ENCODE peak calls at places on chromosomes 6 and 20, in eight cellular contexts. Q is endothelial cell of umbilical vein, I is PC-3, S is astrocyte, L is GM23248, H is GM12878, B is neural progenitor cell, O is HCT116. C is an unnamed sample.

GRCh38 chr6:169165561-169166300 is 87.9 kb downstream of the THBS2 start:
- DNase-seq in I (no peak), B (no peak), H (no peak), L (no peak), Q (no peak), S (peak), O (no peak), C (peak)

GRCh38 chr20:61057313-61058171 is 194.5 kb upstream of the CDH4 start:
- DNase-seq in S (no peak), Q (no peak), L (no peak), B (no peak), I (no peak), H (no peak), O (no peak), C (no peak)

GRCh38 chr6:4664117-4664626 is 112.0 kb upstream of the CDYL start:
- DNase-seq in Q (no peak), S (peak), H (no peak), O (no peak), B (no peak), L (peak), I (no peak), C (peak)

GRCh38 chr6:116975600-116975999 is 98.6 kb downstream of the RFX6 start:
- DNase-seq in S (no peak), O (no peak), H (no peak), B (no peak), L (peak), Q (no peak), I (peak), C (no peak)

GRCh38 chr6:143333749-143334520 is 116.6 kb downstream of the ADAT2 start:
- DNase-seq in I (no peak), O (no peak), B (no peak), Q (no peak), S (no peak), H (no peak), L (peak), C (no peak)

GRCh38 chr20:3406481-3407425 is 716 bp downstream of the DNAAF9 start:
- DNase-seq in H (no peak), I (no peak), Q (peak), O (no peak), S (no peak), L (peak), B (peak), C (peak)

GRCh38 chr6:168880271-168880670 is 373.4 kb downstream of the THBS2 start:
- DNase-seq in L (no peak), Q (no peak), I (no peak), S (no peak), B (no peak), H (no peak), O (no peak), C (no peak)

GRCh38 chr6:110563711-110564110 is 87.3 kb upstream of the SLC22A16 start:
- DNase-seq in I (no peak), H (no peak), S (no peak), B (no peak), L (no peak), O (no peak), Q (no peak), C (no peak)

GRCh38 chr6:130517444-130517931 is 151.7 kb downstream of the TMEM200A start:
- DNase-seq in H (peak), B (no peak), Q (no peak), L (peak), S (peak), O (peak), I (peak), C (peak)

GRCh38 chr6:160996316-160996715 is 4.7 kb downstream of the MAP3K4 start:
- DNase-seq in Q (peak), B (no peak), O (no peak), S (peak), I (peak), H (no peak), L (no peak), C (peak)

GRCh38 chr6:74991573-74992332 is 214.1 kb downstream of the COL12A1 start:
- DNase-seq in L (peak), H (no peak), Q (peak), O (no peak), S (peak), B (peak), I (peak), C (peak)

GRCh38 chr6:73657201-73657600 is 3.4 kb upstream of the SLC17A5 start:
- DNase-seq in Q (no peak), S (no peak), I (peak), O (peak), L (no peak), H (no peak), B (no peak), C (no peak)

GRCh38 chr6:44020148-44020547 is 107.1 kb downstream of the MRPL14 start:
- DNase-seq in Q (no peak), I (no peak), L (no peak), B (no peak), O (no peak), S (no peak), H (no peak), C (no peak)

GRCh38 chr6:25913741-25914140 is 16.8 kb downstream of the SLC17A2 start:
- DNase-seq in L (no peak), I (no peak), Q (no peak), S (no peak), B (no peak), O (no peak), H (no peak), C (no peak)

GRCh38 chr20:22819134-22819533 is 216.0 kb upstream of the SSTR4 start:
- DNase-seq in I (no peak), Q (no peak), S (no peak), B (no peak), H (no peak), O (no peak), L (no peak), C (no peak)

GRCh38 chr6:34065470-34066283 is 80.2 kb downstream of the GRM4 start:
- DNase-seq in I (no peak), O (no peak), L (peak), S (no peak), H (no peak), B (no peak), Q (no peak), C (no peak)

GRCh38 chr6:136643850-136644596 is 93.8 kb upstream of the MAP7 start:
- DNase-seq in O (peak), L (peak), I (peak), S (peak), H (peak), Q (peak), B (peak), C (peak)

GRCh38 chr6:66538548-66539135 is 831.6 kb upstream of the EYS start:
- DNase-seq in Q (no peak), S (no peak), B (no peak), H (no peak), L (no peak), I (peak), O (no peak), C (no peak)

GRCh38 chr6:41371992-41372525 is 36.7 kb downstream of the NCR2 start:
- DNase-seq in Q (no peak), S (peak), I (no peak), H (no peak), O (no peak), L (peak), B (peak), C (peak)

GRCh38 chr20:20566523-20566922 is 145.9 kb downstream of the RALGAPA2 start:
- DNase-seq in H (no peak), Q (no peak), L (no peak), I (no peak), S (no peak), B (no peak), O (no peak), C (no peak)

GRCh38 chr6:155959898-155960297 is 504.3 kb upstream of the NOX3 start:
- DNase-seq in B (no peak), L (no peak), O (no peak), Q (no peak), H (no peak), S (no peak), I (no peak), C (no peak)

GRCh38 chr6:34484899-34485298 is 19.0 kb downstream of the PACSIN1 start:
- DNase-seq in Q (no peak), L (no peak), S (no peak), O (peak), B (no peak), H (peak), I (peak), C (no peak)

GRCh38 chr6:119333707-119334295 is 15.8 kb downstream of the MAN1A1 start:
- DNase-seq in L (no peak), S (no peak), O (no peak), H (no peak), Q (no peak), B (no peak), I (peak), C (no peak)

GRCh38 chr20:24460712-24461111 is 8.7 kb upstream of the SYNDIG1 start:
- DNase-seq in Q (no peak), L (peak), O (no peak), B (no peak), S (no peak), I (no peak), H (no peak), C (no peak)

GRCh38 chr6:136014454-136015421 is 163.2 kb downstream of the PDE7B start:
- DNase-seq in S (peak), L (peak), Q (no peak), O (no peak), B (no peak), H (no peak), I (peak), C (peak)

DNA sequence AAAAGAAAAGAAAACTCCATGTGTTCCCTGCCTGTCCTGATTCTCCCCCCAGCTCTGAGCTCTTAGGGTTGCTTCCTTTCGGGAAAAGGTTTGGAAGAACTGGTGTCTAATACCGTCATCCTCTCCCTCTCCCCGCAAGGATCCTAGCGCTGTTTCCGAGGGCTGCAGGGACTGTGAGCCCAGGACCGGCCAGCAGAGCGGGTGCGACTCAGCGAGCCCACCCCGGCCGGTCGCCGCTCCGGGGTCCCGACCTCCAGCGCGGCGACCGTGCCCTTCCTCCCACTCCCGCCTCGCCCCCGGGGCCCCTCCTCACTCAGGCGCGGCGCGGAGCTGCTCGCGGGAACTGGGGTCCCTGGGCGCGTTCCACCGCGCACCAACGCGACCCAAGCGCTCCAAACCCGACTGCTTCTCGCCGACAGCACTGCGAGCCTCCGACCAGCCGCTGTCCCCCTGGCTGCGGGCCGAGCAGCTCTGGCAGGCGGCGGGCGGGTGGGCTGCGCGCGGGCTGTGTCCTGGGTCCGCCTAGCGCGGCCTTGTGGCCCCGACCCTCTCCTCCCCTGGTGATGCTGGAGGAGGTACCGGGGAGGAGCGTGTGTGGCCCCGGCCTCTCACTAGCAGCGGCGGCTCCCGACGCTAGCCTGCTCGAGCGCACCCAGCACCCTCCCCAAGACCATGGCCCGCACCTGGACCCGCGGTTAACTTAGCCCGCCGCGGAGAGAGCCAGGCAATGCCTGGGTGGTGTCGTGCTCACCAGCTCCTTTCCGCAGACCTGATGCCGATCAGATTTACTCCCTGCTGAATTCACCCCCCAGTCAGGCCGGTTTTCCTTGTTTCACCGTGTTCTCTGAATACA is at the start of gene PLA2G7:
- DNase-seq in L (peak), Q (no peak), O (no peak), S (peak), H (no peak), I (peak), B (peak), C (peak)
- TF ChIP-seq EZH2 in L (peak), Q (peak), O (no peak), S (peak), H (peak), I (no peak), B (peak), C (peak)

GRCh38 chr6:83868639-83869038 is 9.2 kb downstream of the CYB5R4 start:
- DNase-seq in S (peak), H (no peak), O (no peak), B (no peak), L (peak), Q (peak), I (peak), C (peak)

GRCh38 chr6:83870649-83871048 is 11.2 kb downstream of the CYB5R4 start:
- DNase-seq in O (no peak), Q (no peak), B (no peak), S (no peak), I (no peak), H (no peak), L (no peak), C (no peak)

GRCh38 chr6:83867043-83867442 is 7.6 kb downstream of the CYB5R4 start:
- DNase-seq in B (no peak), O (no peak), Q (no peak), I (no peak), L (no peak), S (no peak), H (no peak), C (no peak)

GRCh38 chr6:83862776-83863471 is 3.4 kb downstream of the CYB5R4 start:
- DNase-seq in Q (no peak), I (no peak), H (no peak), L (no peak), S (peak), O (no peak), B (no peak), C (no peak)

DNA sequence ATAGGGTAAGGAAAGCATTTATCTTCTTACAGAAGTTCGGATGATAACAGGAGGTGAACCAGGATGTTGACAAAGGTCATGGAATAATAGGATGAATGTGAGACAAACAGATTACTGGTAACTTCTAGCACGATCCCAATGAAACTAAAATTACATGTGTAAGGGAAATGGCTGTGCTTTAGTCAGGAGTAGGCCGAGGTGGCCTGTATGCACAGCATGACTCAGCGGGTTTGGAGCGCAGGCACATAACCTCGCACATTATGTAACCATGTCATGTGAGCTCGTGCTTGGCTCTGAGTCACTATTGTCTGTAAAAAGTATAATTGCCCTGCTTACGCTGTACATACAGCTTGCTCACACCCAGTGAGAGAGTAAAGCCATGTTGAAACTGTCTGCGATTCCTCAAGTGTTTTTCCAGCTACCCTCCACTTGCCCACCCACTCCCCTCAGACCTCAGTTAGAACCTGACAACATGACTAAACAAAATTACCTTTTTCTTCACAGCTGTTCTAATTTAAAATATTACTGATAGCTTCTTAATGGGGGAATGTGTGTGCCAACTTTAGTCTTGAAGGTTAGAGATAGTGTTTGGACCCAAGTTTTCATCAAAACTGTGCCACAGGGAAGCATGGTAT is 8.2 kb downstream of the CYB5R4 start:
- DNase-seq in Q (peak), H (no peak), B (peak), L (peak), S (peak), O (peak), I (peak), C (peak)
- H3K9ac ChIP-seq in Q (no peak), H (no peak), B (no peak), L (peak), S (peak), O (no peak), I (peak), C (no peak)

GRCh38 chr6:149979293-149979692 is 15.6 kb downstream of the ULBP1 start:
- DNase-seq in S (no peak), B (no peak), H (no peak), L (no peak), I (no peak), O (no peak), Q (no peak), C (no peak)

GRCh38 chr6:149984778-149985177 is 21.0 kb downstream of the ULBP1 start:
- DNase-seq in L (no peak), H (no peak), Q (no peak), I (no peak), B (no peak), O (no peak), S (no peak), C (no peak)

GRCh38 chr6:149985506-149985937 is 21.8 kb downstream of the ULBP1 start:
- DNase-seq in H (no peak), O (no peak), S (no peak), Q (no peak), B (no peak), I (no peak), L (peak), C (no peak)

GRCh38 chr6:149987602-149988107 is 23.9 kb downstream of the ULBP1 start:
- DNase-seq in S (no peak), I (no peak), L (no peak), O (no peak), Q (no peak), H (no peak), B (no peak), C (no peak)

DNA sequence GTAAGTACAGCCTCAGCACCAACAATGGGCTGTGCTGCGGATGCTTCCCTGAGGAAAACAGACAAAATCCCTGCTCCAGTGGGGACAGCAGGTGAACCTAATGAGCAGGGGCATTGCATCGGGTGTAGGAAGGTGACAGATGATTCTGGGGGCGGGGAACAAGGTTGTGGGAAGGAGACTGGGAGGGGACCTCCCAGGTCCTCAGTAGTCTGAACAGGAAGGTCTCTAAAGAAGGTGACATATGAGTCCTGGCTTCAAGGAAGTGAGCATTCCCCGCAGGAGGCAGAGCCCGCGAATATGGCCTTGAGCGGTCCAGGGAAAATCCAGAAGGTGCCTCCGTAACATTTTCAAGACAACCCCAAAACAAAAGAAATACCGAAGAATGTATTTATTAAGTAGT is 19.4 kb downstream of the ULBP1 start:
- DNase-seq in B (peak), O (no peak), S (no peak), I (no peak), H (no peak), Q (no peak), L (no peak), C (no peak)
- TF ChIP-seq EZH2 in B (peak), O (no peak), S (no peak), I (no peak), H (no peak), Q (no peak), L (no peak), C (peak)

DNA sequence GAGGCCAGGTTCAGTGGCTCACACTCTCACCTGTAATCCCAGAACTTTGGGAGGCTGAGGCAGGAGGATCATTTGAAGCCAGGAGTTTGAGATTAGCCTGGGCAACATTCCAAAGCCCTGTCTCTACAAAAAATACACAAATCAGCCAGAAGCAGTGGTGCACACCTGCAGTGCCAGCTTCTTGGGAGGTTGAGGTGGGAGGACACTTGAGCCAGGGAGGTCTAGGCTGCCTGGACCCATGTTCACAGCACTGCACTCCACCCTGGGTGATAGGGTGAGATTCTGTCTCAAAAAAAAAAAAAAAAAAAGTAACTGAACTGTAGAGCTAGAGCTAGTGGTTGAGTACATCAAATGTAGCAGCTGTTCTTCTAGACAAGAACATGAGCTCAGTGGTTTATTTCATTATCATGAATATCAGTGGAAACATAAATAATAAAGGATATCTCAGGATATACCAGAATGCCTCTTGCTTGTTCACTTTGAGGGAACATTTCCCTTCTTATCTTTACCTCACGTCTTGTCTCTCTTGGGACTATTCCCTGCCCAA is 17.6 kb downstream of the NANP start:
- DNase-seq in S (no peak), Q (no peak), H (no peak), B (no peak), O (no peak), L (no peak), I (no peak), C (no peak)
- H3K9ac ChIP-seq in S (no peak), Q (no peak), H (no peak), B (no peak), O (no peak), L (no peak), I (no peak), C (no peak)

DNA sequence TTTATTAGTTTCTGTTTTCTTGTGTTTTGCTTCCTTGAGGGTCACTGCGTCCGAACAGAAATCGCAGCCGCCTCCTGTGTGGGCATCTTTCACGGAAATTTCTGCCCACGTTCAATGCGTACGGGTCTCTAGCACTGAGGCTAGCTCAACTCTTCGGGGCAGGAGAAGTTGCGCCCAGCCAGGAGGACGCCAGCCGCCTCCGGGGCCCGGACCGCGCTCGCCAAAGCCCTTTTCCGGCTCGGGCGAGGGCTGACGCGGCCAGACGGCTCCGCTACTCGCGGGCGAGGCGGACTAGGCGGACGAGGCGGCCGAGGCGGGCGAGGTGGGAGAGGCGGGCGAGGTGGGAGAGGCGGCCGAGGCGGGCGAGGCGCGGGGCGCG is 845 bp downstream of the TFAP2B start:
- DNase-seq in L (peak), Q (no peak), H (no peak), S (no peak), O (no peak), B (peak), I (no peak), C (no peak)
- TF ChIP-seq EZH2 in L (no peak), Q (peak), H (no peak), S (no peak), O (no peak), B (peak), I (no peak), C (no peak)

DNA sequence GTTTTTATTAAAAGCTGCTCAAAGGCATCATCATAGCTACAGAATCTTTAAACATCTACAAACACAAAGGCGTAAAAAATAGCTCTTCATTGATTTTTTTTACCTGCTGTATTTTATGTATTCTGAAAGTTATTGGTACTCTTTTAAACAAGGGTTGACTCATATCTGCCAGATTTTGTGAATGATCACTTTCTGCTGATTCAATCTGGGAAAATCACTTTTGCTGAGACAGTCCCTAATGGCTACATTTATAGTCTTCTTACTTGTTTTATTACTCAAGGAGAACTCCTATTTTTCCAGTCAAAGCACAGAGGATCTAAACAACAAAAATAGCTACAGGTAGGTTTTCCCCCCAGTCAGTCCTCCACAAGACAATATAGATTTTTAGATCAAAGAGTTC is 739.0 kb downstream of the CBLN4 start:
- DNase-seq in S (no peak), O (no peak), L (no peak), H (no peak), Q (no peak), B (no peak), I (no peak), C (no peak)
- H3K9ac ChIP-seq in S (no peak), O (no peak), L (no peak), H (no peak), Q (no peak), B (no peak), I (no peak), C (no peak)